ENCODE peak calls at places on chromosomes 1 and 21, in ten cellular contexts. G, O, N, I, V, X, D, M, Y and E are unnamed samples.

GRCh38 chr1:62327360-62328051 is 8.3 kb upstream of the KANK4 start:
- DNase-seq in I (no peak), G (no peak), V (no peak), O (no peak), D (no peak), M (no peak), N (no peak), Y (no peak), X (no peak), E (peak)

GRCh38 chr1:209622841-209623829 is 29.1 kb downstream of the LAMB3 start:
- DNase-seq in X (no peak), D (no peak), G (no peak), Y (no peak), N (no peak), V (no peak), M (no peak), I (no peak), O (no peak), E (no peak)

GRCh38 chr1:15344800-15345710 is 64.6 kb upstream of the EFHD2 start:
- DNase-seq in V (no peak), Y (peak), G (no peak), M (no peak), X (no peak), D (no peak), N (no peak), I (no peak), O (no peak), E (no peak)

GRCh38 chr1:192461684-192462083 is 113.9 kb upstream of the RGS1 start:
- DNase-seq in M (no peak), G (no peak), D (no peak), V (no peak), I (no peak), X (no peak), Y (no peak), N (no peak), O (no peak), E (no peak)

GRCh38 chr21:45120975-45121374 is 46.6 kb downstream of the ADARB1 start:
- DNase-seq in D (no peak), G (no peak), N (no peak), Y (no peak), V (no peak), X (no peak), O (no peak), I (no peak), M (no peak), E (no peak)

GRCh38 chr1:245310605-245311531 is 156.1 kb downstream of the KIF26B start:
- DNase-seq in O (peak), D (no peak), I (no peak), Y (no peak), V (no peak), N (peak), M (no peak), G (no peak), X (peak), E (peak)

GRCh38 chr1:62426238-62426637 is 10.6 kb upstream of the USP1 start:
- DNase-seq in I (no peak), D (no peak), O (no peak), M (no peak), X (no peak), Y (no peak), V (no peak), G (no peak), N (no peak), E (no peak)

GRCh38 chr1:16208270-16208987 is 4.0 kb downstream of the ARHGEF19 start:
- DNase-seq in V (no peak), N (peak), D (no peak), X (peak), G (no peak), I (peak), M (no peak), O (no peak), Y (no peak), E (no peak)

GRCh38 chr1:8197493-8198282 is 120.2 kb upstream of the SLC45A1 start:
- DNase-seq in G (peak), D (peak), Y (peak), V (peak), I (peak), M (peak), X (peak), N (peak), O (peak), E (peak)

GRCh38 chr1:74363220-74363619 is 128.0 kb downstream of the TNNI3K start:
- DNase-seq in G (no peak), O (no peak), N (no peak), I (no peak), Y (no peak), M (no peak), V (no peak), X (no peak), D (no peak), E (no peak)

GRCh38 chr1:162942903-162943567 is 82.1 kb upstream of the CCDC190 start:
- DNase-seq in G (no peak), I (no peak), M (no peak), D (no peak), V (no peak), X (peak), Y (no peak), O (peak), N (peak), E (no peak)

GRCh38 chr1:204513117-204513716 is 3.0 kb upstream of the MDM4 start:
- DNase-seq in Y (no peak), D (no peak), I (no peak), N (no peak), O (no peak), G (no peak), X (no peak), M (no peak), V (no peak), E (no peak)
- H3K4me3 ChIP-seq in Y (no peak), D (no peak), I (no peak), N (no peak), O (no peak), G (no peak), X (no peak), M (no peak), V (no peak), E (no peak)

GRCh38 chr1:23403355-23403734 is 21.2 kb downstream of the TCEA3 start:
- DNase-seq in I (no peak), N (no peak), O (no peak), X (no peak), V (no peak), Y (no peak), G (no peak), M (no peak), D (no peak), E (no peak)
- H3K4me3 ChIP-seq in I (no peak), N (no peak), O (no peak), X (no peak), V (no peak), Y (no peak), G (no peak), M (peak), D (no peak), E (peak)

DNA sequence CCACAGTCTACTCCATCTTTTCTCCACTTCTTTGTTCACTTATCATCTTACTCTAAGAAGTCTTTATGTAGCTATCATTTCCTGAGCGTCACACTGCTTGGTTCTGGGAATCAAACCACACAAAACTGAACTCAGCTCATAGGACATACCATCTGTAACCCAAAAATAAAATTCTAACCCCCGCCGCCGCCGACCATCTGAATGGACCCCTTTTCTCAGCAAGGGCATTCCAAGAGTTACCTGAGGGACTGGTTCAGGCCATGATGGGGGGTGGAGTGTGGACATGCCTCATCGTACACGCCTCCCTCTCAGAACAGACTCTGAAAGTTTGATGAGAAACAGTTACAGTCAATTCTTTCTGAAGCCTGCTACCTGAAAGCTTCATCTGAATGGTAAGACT is 12.6 kb upstream of the CHI3L2 start:
- DNase-seq in Y (no peak), M (no peak), G (no peak), I (no peak), N (no peak), D (no peak), O (no peak), V (no peak), X (no peak), E (no peak)
- H3K4me3 ChIP-seq in Y (no peak), M (no peak), G (no peak), I (no peak), N (no peak), D (no peak), O (no peak), V (no peak), X (no peak), E (no peak)

GRCh38 chr1:46080257-46080656 is 52.2 kb downstream of the PIK3R3 start:
- DNase-seq in D (no peak), V (no peak), M (no peak), N (no peak), G (no peak), O (no peak), X (no peak), Y (no peak), I (no peak), E (no peak)
- H3K4me3 ChIP-seq in D (no peak), V (no peak), M (no peak), N (no peak), G (no peak), O (no peak), X (no peak), Y (no peak), I (no peak), E (no peak)

DNA sequence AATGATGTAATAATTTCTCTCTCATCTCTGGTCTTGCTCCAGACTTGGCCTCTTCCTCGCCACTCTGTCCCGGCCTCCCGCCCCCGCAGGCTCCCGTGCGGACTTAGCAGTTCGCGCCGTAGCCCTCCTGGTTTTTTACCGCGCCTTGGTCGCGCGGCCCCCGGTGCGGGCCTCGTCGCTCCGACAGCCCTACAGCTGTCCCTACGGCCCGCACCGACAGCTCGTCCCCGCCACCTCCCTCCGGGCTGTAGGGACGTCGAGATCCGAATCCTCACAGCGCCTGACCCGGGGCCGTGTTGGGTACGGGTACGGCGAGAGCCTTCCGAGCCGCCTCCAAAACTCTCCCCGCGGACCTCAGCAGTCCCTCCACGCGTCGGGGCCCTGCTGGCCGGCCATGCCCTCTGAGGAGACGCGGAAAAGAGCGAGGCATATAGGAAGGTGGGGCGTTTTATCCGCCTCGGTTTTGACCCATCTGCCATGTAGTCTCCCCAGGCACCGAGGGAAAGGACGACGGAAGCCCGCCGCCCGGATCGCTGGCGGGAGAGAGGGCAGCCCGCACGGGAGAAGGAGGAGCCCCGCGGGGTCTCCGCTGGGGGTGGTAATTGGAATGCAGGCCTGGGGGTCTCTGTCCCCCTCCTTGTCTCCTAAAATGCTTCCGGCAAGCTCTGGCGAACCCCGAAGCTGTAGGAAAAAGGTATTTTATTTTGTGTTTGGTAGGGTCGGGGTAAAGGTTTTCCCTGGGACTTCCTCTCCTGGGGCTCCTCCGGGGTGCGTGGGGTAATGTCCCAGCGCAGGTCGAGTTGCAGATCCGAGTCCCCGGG is 3.3 kb downstream of the LHX4 start:
- DNase-seq in V (no peak), O (no peak), M (no peak), I (no peak), G (no peak), D (no peak), Y (peak), N (no peak), X (no peak), E (no peak)
- H3K4me3 ChIP-seq in V (no peak), O (no peak), M (no peak), I (no peak), G (no peak), D (no peak), Y (no peak), N (no peak), X (no peak), E (no peak)

GRCh38 chr1:247419326-247419725 is 3.4 kb downstream of the NLRP3 start:
- DNase-seq in I (no peak), Y (no peak), N (no peak), D (no peak), G (no peak), O (no peak), X (no peak), M (no peak), V (no peak), E (no peak)
- H3K4me3 ChIP-seq in I (no peak), Y (no peak), N (no peak), D (no peak), G (no peak), O (no peak), X (no peak), M (no peak), V (no peak), E (no peak)

GRCh38 chr1:200892546-200892945 is 2.2 kb upstream of the INAVA start:
- DNase-seq in G (no peak), M (no peak), X (no peak), I (no peak), Y (no peak), V (no peak), D (no peak), N (no peak), O (no peak), E (peak)
- H3K4me3 ChIP-seq in G (no peak), M (no peak), X (no peak), I (no peak), Y (no peak), V (no peak), D (no peak), N (no peak), O (no peak), E (peak)

DNA sequence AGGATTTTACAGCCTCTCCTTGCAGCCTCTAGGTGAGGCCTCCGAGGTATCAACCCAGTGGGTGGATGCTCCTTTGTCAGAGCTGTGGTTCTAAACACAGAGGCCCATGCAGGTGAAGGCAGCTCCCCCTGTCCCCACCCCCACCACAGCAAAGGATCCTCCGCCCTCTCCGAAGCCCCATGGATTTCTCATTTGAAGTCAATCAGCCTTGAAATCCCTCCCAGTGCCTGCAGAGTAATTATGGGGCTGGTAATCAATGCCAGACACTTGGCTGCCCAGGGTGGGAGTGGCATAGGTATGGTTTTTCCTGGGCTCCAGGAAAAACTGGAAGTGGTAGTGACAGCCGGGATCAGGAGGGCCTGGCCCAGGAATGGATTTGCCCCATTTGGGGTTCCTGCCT is 119.5 kb upstream of the CSF3R start:
- DNase-seq in Y (no peak), M (no peak), D (no peak), V (no peak), O (no peak), G (no peak), X (no peak), N (no peak), I (no peak), E (no peak)
- H3K4me3 ChIP-seq in Y (no peak), M (no peak), D (no peak), V (no peak), O (no peak), G (no peak), X (no peak), N (no peak), I (no peak), E (no peak)

GRCh38 chr1:176897350-176898236 is 266.9 kb downstream of the ASTN1 start:
- DNase-seq in I (peak), Y (peak), M (peak), N (peak), O (peak), X (peak), V (peak), G (no peak), D (peak), E (peak)
- H3K4me3 ChIP-seq in I (no peak), Y (no peak), M (no peak), N (peak), O (peak), X (no peak), V (peak), G (no peak), D (no peak), E (no peak)

DNA sequence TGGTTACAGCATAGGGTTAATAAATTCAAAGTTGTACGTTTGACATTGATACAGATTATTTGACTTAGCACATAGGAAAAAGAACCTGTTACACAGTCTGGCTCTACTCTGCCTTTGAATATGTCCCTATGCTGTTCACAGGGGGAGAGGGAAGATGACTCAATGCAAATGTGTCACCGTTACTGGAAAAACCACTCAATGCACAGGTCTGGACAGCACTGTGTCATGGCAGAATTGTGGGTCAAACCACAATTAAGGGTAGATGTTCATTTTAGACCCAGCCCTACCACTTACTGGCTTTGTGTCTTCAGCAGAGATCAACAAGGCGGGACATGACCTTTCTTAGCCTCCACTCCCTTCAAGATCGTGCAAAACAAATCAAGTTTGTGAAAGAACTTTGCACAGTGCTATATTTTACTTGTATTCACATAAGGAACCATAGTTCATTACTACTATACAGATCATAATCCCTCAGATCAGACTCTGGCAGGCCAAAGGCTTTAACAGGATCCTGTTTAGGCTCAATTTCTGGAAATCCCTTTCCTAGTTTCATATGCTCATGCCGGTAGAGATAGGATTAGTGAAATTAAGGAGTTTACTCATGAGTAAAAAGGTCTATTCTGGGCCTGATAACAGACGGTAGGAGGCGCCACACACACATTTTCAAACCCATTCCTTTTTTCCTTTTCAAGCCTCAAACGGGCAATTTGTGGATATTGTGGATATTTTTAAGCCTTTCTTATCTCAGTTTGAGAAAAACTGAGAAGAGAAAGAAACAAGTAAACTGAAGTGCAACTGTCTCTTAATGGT is 22.0 kb downstream of the EIF2D start:
- DNase-seq in X (peak), M (peak), O (peak), G (peak), N (peak), D (no peak), V (peak), I (no peak), Y (no peak), E (peak)
- H3K4me3 ChIP-seq in X (no peak), M (no peak), O (no peak), G (no peak), N (no peak), D (no peak), V (no peak), I (no peak), Y (no peak), E (no peak)